ENCODE peak calls at places on chromosome 5, in ten cellular contexts. One of them, this sample, is unnamed.

GRCh38 chr5:148820778-148821395 is 5.5 kb upstream of the ADRB2 start:
- DNase-seq in fibroblast of pulmonary artery: peak
- DNase-seq in K562: peak
- DNase-seq in pancreas: peak
- DNase-seq in ovary: no peak
- DNase-seq in esophagus squamous epithelium: no peak
- DNase-seq in BJ: no peak
- DNase-seq in HCT116: peak
- DNase-seq in thoracic aorta: no peak
- DNase-seq in kidney: no peak
- DNase-seq in this sample: no peak

GRCh38 chr5:41695920-41696582 is 174.2 kb downstream of the OXCT1 start:
- DNase-seq in esophagus squamous epithelium: no peak
- DNase-seq in pancreas: no peak
- DNase-seq in K562: no peak
- DNase-seq in fibroblast of pulmonary artery: no peak
- DNase-seq in thoracic aorta: no peak
- DNase-seq in kidney: no peak
- DNase-seq in BJ: no peak
- DNase-seq in ovary: no peak
- DNase-seq in HCT116: no peak
- DNase-seq in this sample: no peak

GRCh38 chr5:55096186-55096585 is 6.3 kb upstream of the GZMA start:
- DNase-seq in pancreas: no peak
- DNase-seq in HCT116: no peak
- DNase-seq in K562: no peak
- DNase-seq in esophagus squamous epithelium: no peak
- DNase-seq in BJ: no peak
- DNase-seq in ovary: no peak
- DNase-seq in kidney: no peak
- DNase-seq in fibroblast of pulmonary artery: no peak
- DNase-seq in thoracic aorta: no peak
- DNase-seq in this sample: no peak

GRCh38 chr5:113331201-113331551 is 103.6 kb downstream of the TSSK1B start:
- DNase-seq in BJ: no peak
- DNase-seq in pancreas: no peak
- DNase-seq in kidney: no peak
- DNase-seq in fibroblast of pulmonary artery: peak
- DNase-seq in HCT116: no peak
- DNase-seq in ovary: no peak
- DNase-seq in thoracic aorta: no peak
- DNase-seq in esophagus squamous epithelium: no peak
- DNase-seq in K562: no peak
- DNase-seq in this sample: no peak

GRCh38 chr5:178551059-178551458 is 39.1 kb downstream of the COL23A1 start:
- DNase-seq in thoracic aorta: no peak
- DNase-seq in HCT116: peak
- DNase-seq in fibroblast of pulmonary artery: peak
- DNase-seq in BJ: no peak
- DNase-seq in pancreas: no peak
- DNase-seq in K562: peak
- DNase-seq in esophagus squamous epithelium: no peak
- DNase-seq in kidney: no peak
- DNase-seq in ovary: no peak
- DNase-seq in this sample: peak

GRCh38 chr5:123265551-123265950 is 157.7 kb downstream of the CEP120 start:
- DNase-seq in ovary: no peak
- DNase-seq in esophagus squamous epithelium: no peak
- DNase-seq in K562: no peak
- DNase-seq in thoracic aorta: no peak
- DNase-seq in HCT116: no peak
- DNase-seq in fibroblast of pulmonary artery: peak
- DNase-seq in BJ: no peak
- DNase-seq in pancreas: no peak
- DNase-seq in kidney: no peak
- DNase-seq in this sample: no peak

GRCh38 chr5:102119252-102119651 is 176.8 kb downstream of the SLCO4C1 start:
- DNase-seq in HCT116: no peak
- DNase-seq in fibroblast of pulmonary artery: no peak
- DNase-seq in esophagus squamous epithelium: no peak
- DNase-seq in thoracic aorta: no peak
- DNase-seq in pancreas: no peak
- DNase-seq in ovary: no peak
- DNase-seq in kidney: no peak
- DNase-seq in BJ: no peak
- DNase-seq in K562: no peak
- DNase-seq in this sample: no peak

GRCh38 chr5:133870661-133871060 is 97.8 kb downstream of the C5orf15 start:
- DNase-seq in HCT116: no peak
- DNase-seq in fibroblast of pulmonary artery: peak
- DNase-seq in K562: no peak
- DNase-seq in thoracic aorta: no peak
- DNase-seq in esophagus squamous epithelium: no peak
- DNase-seq in ovary: no peak
- DNase-seq in kidney: no peak
- DNase-seq in BJ: peak
- DNase-seq in pancreas: no peak
- DNase-seq in this sample: no peak

GRCh38 chr5:78269088-78269703 is 25.3 kb downstream of the AP3B1 start:
- DNase-seq in BJ: no peak
- DNase-seq in thoracic aorta: no peak
- DNase-seq in pancreas: no peak
- DNase-seq in esophagus squamous epithelium: no peak
- DNase-seq in fibroblast of pulmonary artery: peak
- DNase-seq in kidney: no peak
- DNase-seq in ovary: no peak
- DNase-seq in HCT116: no peak
- DNase-seq in K562: no peak
- DNase-seq in this sample: no peak

DNA sequence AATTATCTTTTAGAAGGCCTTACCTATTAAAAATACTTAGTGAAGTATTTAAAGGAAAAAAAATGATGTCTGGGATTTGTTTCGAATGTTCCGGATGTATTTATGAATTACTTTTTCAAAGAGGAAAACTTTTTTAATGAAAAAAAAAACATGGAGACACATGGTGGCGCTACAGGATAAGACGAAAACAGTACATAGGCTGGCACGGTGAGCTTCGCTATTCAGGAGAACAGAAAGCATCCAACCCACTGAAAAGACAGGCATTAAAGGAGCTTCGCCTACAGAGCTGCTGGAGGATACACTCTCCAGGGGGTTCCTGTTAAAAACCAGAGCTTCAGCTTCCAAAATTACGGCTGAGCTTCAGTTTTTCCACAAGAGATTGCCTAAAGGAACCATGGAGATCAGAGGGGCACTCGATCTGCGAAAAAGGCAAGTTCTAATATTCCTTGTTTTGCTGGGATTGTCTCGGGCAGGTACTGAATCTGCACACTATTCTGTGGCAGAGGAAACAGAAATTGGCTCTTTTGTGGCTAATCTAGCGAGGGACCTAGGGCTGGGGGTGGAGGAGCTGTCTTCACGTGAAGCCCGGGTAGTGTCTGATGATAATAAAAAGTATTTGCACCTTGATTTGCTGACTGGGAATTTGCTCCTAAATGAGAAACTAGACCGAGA is at the start of gene PCDHB14:
- DNase-seq in esophagus squamous epithelium: no peak
- DNase-seq in HCT116: peak
- DNase-seq in ovary: no peak
- DNase-seq in pancreas: no peak
- DNase-seq in thoracic aorta: no peak
- DNase-seq in K562: peak
- DNase-seq in BJ: no peak
- DNase-seq in fibroblast of pulmonary artery: peak
- DNase-seq in kidney: no peak
- DNase-seq in this sample: peak
- H3K4me3 ChIP-seq in esophagus squamous epithelium: no peak
- H3K4me3 ChIP-seq in HCT116: no peak
- H3K4me3 ChIP-seq in ovary: peak
- H3K4me3 ChIP-seq in pancreas: no peak
- H3K4me3 ChIP-seq in thoracic aorta: peak
- H3K4me3 ChIP-seq in K562: no peak
- H3K4me3 ChIP-seq in BJ: peak
- H3K4me3 ChIP-seq in fibroblast of pulmonary artery: peak
- H3K4me3 ChIP-seq in kidney: peak
- H3K4me3 ChIP-seq in this sample: peak

GRCh38 chr5:30325795-30326194 is 867.7 kb upstream of the CDH6 start:
- DNase-seq in thoracic aorta: no peak
- DNase-seq in esophagus squamous epithelium: no peak
- DNase-seq in BJ: no peak
- DNase-seq in fibroblast of pulmonary artery: no peak
- DNase-seq in kidney: no peak
- DNase-seq in K562: no peak
- DNase-seq in ovary: no peak
- DNase-seq in HCT116: no peak
- DNase-seq in pancreas: no peak
- DNase-seq in this sample: no peak

DNA sequence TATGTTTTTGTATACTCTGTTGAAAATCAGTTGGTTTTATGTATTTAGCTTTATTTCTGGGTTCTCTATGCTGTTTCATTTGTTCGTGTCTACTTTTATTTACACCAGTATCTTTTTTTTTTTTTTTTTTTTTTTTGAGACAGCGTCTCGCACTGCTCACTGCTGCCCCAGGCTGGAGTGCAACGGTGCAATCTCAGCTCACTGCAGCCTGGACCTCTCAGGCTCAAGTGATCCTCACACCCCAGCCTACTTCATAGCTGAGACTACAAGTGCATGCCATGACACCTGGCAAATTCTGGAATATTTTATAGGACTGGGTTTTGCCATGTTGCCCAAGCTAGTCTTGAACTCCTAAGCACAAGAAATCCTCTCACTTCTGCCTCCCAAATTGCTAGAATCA is 869.4 kb upstream of the CDH6 start:
- DNase-seq in ovary: no peak
- DNase-seq in thoracic aorta: no peak
- DNase-seq in kidney: no peak
- DNase-seq in HCT116: no peak
- DNase-seq in fibroblast of pulmonary artery: no peak
- DNase-seq in K562: no peak
- DNase-seq in pancreas: no peak
- DNase-seq in BJ: no peak
- DNase-seq in esophagus squamous epithelium: no peak
- DNase-seq in this sample: no peak
- TF ChIP-seq CTCF in ovary: no peak
- TF ChIP-seq CTCF in thoracic aorta: no peak
- TF ChIP-seq CTCF in kidney: no peak
- TF ChIP-seq CTCF in HCT116: no peak
- TF ChIP-seq CTCF in fibroblast of pulmonary artery: no peak
- TF ChIP-seq CTCF in K562: no peak
- TF ChIP-seq CTCF in pancreas: no peak
- TF ChIP-seq CTCF in BJ: no peak
- TF ChIP-seq CTCF in esophagus squamous epithelium: no peak
- TF ChIP-seq CTCF in this sample: peak

DNA sequence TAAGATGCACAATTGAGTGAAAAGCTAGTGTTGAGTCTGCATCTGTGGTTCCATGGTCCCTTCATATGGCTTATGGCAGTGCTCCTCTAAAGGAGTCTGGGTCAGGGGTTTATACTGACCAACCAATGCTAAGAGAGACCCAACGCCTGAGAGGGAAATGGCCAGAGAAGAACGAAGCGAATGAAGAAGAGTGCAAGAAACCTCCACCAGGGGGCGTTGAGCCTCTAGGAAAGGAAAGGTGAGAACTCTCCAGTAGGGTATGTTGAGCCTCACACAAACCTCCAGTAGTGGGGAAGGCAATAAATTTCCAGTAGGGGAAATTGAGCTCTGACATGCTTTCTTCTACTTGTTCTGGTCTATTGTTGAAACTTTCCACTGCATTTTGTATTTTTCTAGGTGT is 470.6 kb downstream of the PRDM9 start:
- DNase-seq in pancreas: peak
- DNase-seq in fibroblast of pulmonary artery: no peak
- DNase-seq in kidney: no peak
- DNase-seq in thoracic aorta: no peak
- DNase-seq in K562: peak
- DNase-seq in esophagus squamous epithelium: no peak
- DNase-seq in HCT116: no peak
- DNase-seq in ovary: no peak
- DNase-seq in BJ: no peak
- DNase-seq in this sample: no peak
- H3K4me3 ChIP-seq in pancreas: no peak
- H3K4me3 ChIP-seq in fibroblast of pulmonary artery: no peak
- H3K4me3 ChIP-seq in kidney: no peak
- H3K4me3 ChIP-seq in thoracic aorta: no peak
- H3K4me3 ChIP-seq in K562: no peak
- H3K4me3 ChIP-seq in esophagus squamous epithelium: no peak
- H3K4me3 ChIP-seq in HCT116: no peak
- H3K4me3 ChIP-seq in ovary: no peak
- H3K4me3 ChIP-seq in BJ: no peak
- H3K4me3 ChIP-seq in this sample: no peak

GRCh38 chr5:74625742-74626241 is 14.7 kb downstream of the ENC1 start:
- DNase-seq in thoracic aorta: no peak
- DNase-seq in HCT116: no peak
- DNase-seq in esophagus squamous epithelium: no peak
- DNase-seq in ovary: no peak
- DNase-seq in fibroblast of pulmonary artery: peak
- DNase-seq in kidney: no peak
- DNase-seq in pancreas: no peak
- DNase-seq in K562: no peak
- DNase-seq in BJ: no peak
- DNase-seq in this sample: no peak
- TF ChIP-seq CTCF in thoracic aorta: no peak
- TF ChIP-seq CTCF in HCT116: peak
- TF ChIP-seq CTCF in esophagus squamous epithelium: no peak
- TF ChIP-seq CTCF in ovary: no peak
- TF ChIP-seq CTCF in fibroblast of pulmonary artery: peak
- TF ChIP-seq CTCF in kidney: no peak
- TF ChIP-seq CTCF in pancreas: no peak
- TF ChIP-seq CTCF in K562: peak
- TF ChIP-seq CTCF in BJ: no peak
- TF ChIP-seq CTCF in this sample: no peak

DNA sequence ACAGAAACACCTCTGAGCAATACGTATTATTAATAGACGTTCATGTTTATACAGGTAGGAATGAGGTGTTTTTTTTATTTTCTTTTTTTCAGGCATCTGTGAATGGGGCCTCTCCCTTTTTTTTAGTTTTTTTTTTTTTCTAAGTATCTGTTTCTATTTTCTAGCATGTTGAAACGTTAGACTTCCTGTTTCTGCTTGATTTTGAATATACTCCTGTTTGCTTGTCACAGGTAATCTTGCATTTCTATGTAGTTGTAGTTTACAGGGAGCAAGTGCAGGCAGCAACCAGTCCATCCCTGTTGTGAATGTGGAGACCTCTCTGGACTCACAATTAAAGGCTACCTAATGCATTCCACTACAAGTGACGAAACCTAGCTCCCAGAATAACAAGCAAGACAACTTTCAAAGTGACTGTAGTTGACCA is 22.8 kb upstream of the TNFAIP8 start:
- DNase-seq in kidney: no peak
- DNase-seq in pancreas: no peak
- DNase-seq in fibroblast of pulmonary artery: no peak
- DNase-seq in esophagus squamous epithelium: no peak
- DNase-seq in K562: no peak
- DNase-seq in HCT116: no peak
- DNase-seq in BJ: no peak
- DNase-seq in thoracic aorta: no peak
- DNase-seq in ovary: no peak
- DNase-seq in this sample: no peak
- H3K4me3 ChIP-seq in kidney: no peak
- H3K4me3 ChIP-seq in pancreas: no peak
- H3K4me3 ChIP-seq in fibroblast of pulmonary artery: no peak
- H3K4me3 ChIP-seq in esophagus squamous epithelium: peak
- H3K4me3 ChIP-seq in K562: no peak
- H3K4me3 ChIP-seq in HCT116: no peak
- H3K4me3 ChIP-seq in BJ: no peak
- H3K4me3 ChIP-seq in thoracic aorta: no peak
- H3K4me3 ChIP-seq in ovary: no peak
- H3K4me3 ChIP-seq in this sample: no peak

GRCh38 chr5:72314571-72315172 is 5.4 kb downstream of the MRPS27 start:
- DNase-seq in K562: peak
- DNase-seq in BJ: no peak
- DNase-seq in pancreas: peak
- DNase-seq in ovary: no peak
- DNase-seq in kidney: no peak
- DNase-seq in HCT116: no peak
- DNase-seq in fibroblast of pulmonary artery: peak
- DNase-seq in thoracic aorta: no peak
- DNase-seq in esophagus squamous epithelium: no peak
- DNase-seq in this sample: peak
- TF ChIP-seq CTCF in K562: no peak
- TF ChIP-seq CTCF in BJ: no peak
- TF ChIP-seq CTCF in pancreas: no peak
- TF ChIP-seq CTCF in ovary: no peak
- TF ChIP-seq CTCF in kidney: no peak
- TF ChIP-seq CTCF in HCT116: peak
- TF ChIP-seq CTCF in fibroblast of pulmonary artery: peak
- TF ChIP-seq CTCF in thoracic aorta: peak
- TF ChIP-seq CTCF in esophagus squamous epithelium: no peak
- TF ChIP-seq CTCF in this sample: peak

This sample was measured in LNCaP clone FGC.